ENCODE peak calls at places on chromosomes 16 and 17, in nine cellular contexts. One of them, this sample, is unnamed.

GRCh38 chr16:88810868-88811599 is 694 bp downstream of the APRT start:
- DNase-seq in fibroblast of lung: peak; percentile 74
- DNase-seq in neuronal stem cell: no peak
- DNase-seq in IMR-90: peak; percentile 69
- DNase-seq in A549: peak; percentile 87
- DNase-seq in endothelial cell of umbilical vein: peak; percentile 69
- DNase-seq in astrocyte: peak; percentile 57
- DNase-seq in mesenchymal stem cell: peak; percentile 80
- DNase-seq in GM23248: peak; percentile 89
- DNase-seq in this sample: peak; percentile 63

GRCh38 chr17:41837761-41838538 is at the start of gene KLHL10:
- DNase-seq in fibroblast of lung: no peak
- DNase-seq in IMR-90: no peak
- DNase-seq in GM23248: no peak
- DNase-seq in mesenchymal stem cell: no peak
- DNase-seq in A549: no peak
- DNase-seq in endothelial cell of umbilical vein: no peak
- DNase-seq in astrocyte: no peak
- DNase-seq in neuronal stem cell: no peak
- DNase-seq in this sample: no peak

GRCh38 chr16:69465083-69465721 is 40.8 kb downstream of the CYB5B start:
- DNase-seq in neuronal stem cell: no peak
- DNase-seq in A549: peak; percentile 33
- DNase-seq in GM23248: no peak
- DNase-seq in astrocyte: peak; percentile 61
- DNase-seq in fibroblast of lung: peak; percentile 69
- DNase-seq in mesenchymal stem cell: peak; percentile 73
- DNase-seq in IMR-90: peak; percentile 79
- DNase-seq in endothelial cell of umbilical vein: peak; percentile 26
- DNase-seq in this sample: no peak

GRCh38 chr17:78416791-78417530 is 38.5 kb downstream of the PGS1 start:
- DNase-seq in mesenchymal stem cell: peak; percentile 95
- DNase-seq in fibroblast of lung: no peak
- DNase-seq in GM23248: no peak
- DNase-seq in neuronal stem cell: no peak
- DNase-seq in endothelial cell of umbilical vein: peak; percentile 90
- DNase-seq in astrocyte: no peak
- DNase-seq in IMR-90: no peak
- DNase-seq in A549: no peak
- DNase-seq in this sample: no peak

GRCh38 chr17:17051791-17052461 is 9.7 kb downstream of the MPRIP start:
- DNase-seq in A549: no peak
- DNase-seq in fibroblast of lung: no peak
- DNase-seq in mesenchymal stem cell: peak; percentile 55
- DNase-seq in GM23248: peak; percentile 73
- DNase-seq in astrocyte: no peak
- DNase-seq in endothelial cell of umbilical vein: no peak
- DNase-seq in neuronal stem cell: no peak
- DNase-seq in IMR-90: peak; percentile 15
- DNase-seq in this sample: no peak

GRCh38 chr17:32878211-32878610 is 1.3 kb upstream of the MYO1D start:
- DNase-seq in IMR-90: peak; percentile 32
- DNase-seq in fibroblast of lung: peak; percentile 24
- DNase-seq in A549: no peak
- DNase-seq in astrocyte: peak; percentile 25
- DNase-seq in mesenchymal stem cell: no peak
- DNase-seq in endothelial cell of umbilical vein: no peak
- DNase-seq in GM23248: peak; percentile 98
- DNase-seq in neuronal stem cell: no peak
- DNase-seq in this sample: no peak

GRCh38 chr16:83953796-83954576 is 946 bp downstream of the OSGIN1 start:
- DNase-seq in mesenchymal stem cell: peak; percentile 54
- DNase-seq in neuronal stem cell: no peak
- DNase-seq in astrocyte: peak; percentile 18
- DNase-seq in IMR-90: peak; percentile 32
- DNase-seq in GM23248: peak; percentile 63
- DNase-seq in fibroblast of lung: peak; percentile 44
- DNase-seq in endothelial cell of umbilical vein: peak; percentile 46
- DNase-seq in A549: peak; percentile 72
- DNase-seq in this sample: peak; percentile 66

GRCh38 chr16:74580828-74581227 is 26.1 kb downstream of the GLG1 start:
- DNase-seq in fibroblast of lung: no peak
- DNase-seq in GM23248: no peak
- DNase-seq in endothelial cell of umbilical vein: no peak
- DNase-seq in mesenchymal stem cell: no peak
- DNase-seq in IMR-90: no peak
- DNase-seq in A549: no peak
- DNase-seq in astrocyte: no peak
- DNase-seq in neuronal stem cell: no peak
- DNase-seq in this sample: no peak

GRCh38 chr17:34895388-34895787 is 65.9 kb downstream of the CCT6B start:
- DNase-seq in endothelial cell of umbilical vein: no peak
- DNase-seq in mesenchymal stem cell: no peak
- DNase-seq in A549: no peak
- DNase-seq in GM23248: no peak
- DNase-seq in IMR-90: no peak
- DNase-seq in astrocyte: no peak
- DNase-seq in fibroblast of lung: no peak
- DNase-seq in neuronal stem cell: no peak
- DNase-seq in this sample: no peak

GRCh38 chr17:68849673-68850260 is 105.4 kb downstream of the ABCA8 start:
- DNase-seq in endothelial cell of umbilical vein: no peak
- DNase-seq in GM23248: peak; percentile 10
- DNase-seq in neuronal stem cell: no peak
- DNase-seq in mesenchymal stem cell: no peak
- DNase-seq in astrocyte: no peak
- DNase-seq in IMR-90: no peak
- DNase-seq in fibroblast of lung: no peak
- DNase-seq in A549: no peak
- DNase-seq in this sample: no peak

GRCh38 chr17:67020293-67020766 is 24.0 kb upstream of the CACNG1 start:
- DNase-seq in mesenchymal stem cell: no peak
- DNase-seq in GM23248: no peak
- DNase-seq in neuronal stem cell: no peak
- DNase-seq in astrocyte: no peak
- DNase-seq in endothelial cell of umbilical vein: no peak
- DNase-seq in A549: no peak
- DNase-seq in IMR-90: no peak
- DNase-seq in fibroblast of lung: no peak
- DNase-seq in this sample: no peak

GRCh38 chr17:6755281-6755680 is 565 bp upstream of the XAF1 start:
- DNase-seq in A549: no peak
- DNase-seq in neuronal stem cell: no peak
- DNase-seq in GM23248: peak; percentile 82
- DNase-seq in fibroblast of lung: no peak
- DNase-seq in mesenchymal stem cell: peak; percentile 19
- DNase-seq in IMR-90: no peak
- DNase-seq in astrocyte: no peak
- DNase-seq in endothelial cell of umbilical vein: no peak
- DNase-seq in this sample: no peak

GRCh38 chr17:46982577-46982976 is 3.5 kb upstream of the RPRML start:
- DNase-seq in neuronal stem cell: no peak
- DNase-seq in astrocyte: no peak
- DNase-seq in endothelial cell of umbilical vein: no peak
- DNase-seq in IMR-90: no peak
- DNase-seq in A549: no peak
- DNase-seq in GM23248: no peak
- DNase-seq in mesenchymal stem cell: no peak
- DNase-seq in fibroblast of lung: no peak
- DNase-seq in this sample: no peak

GRCh38 chr17:65750678-65751077 is 189.2 kb upstream of the AXIN2 start:
- DNase-seq in neuronal stem cell: no peak
- DNase-seq in IMR-90: peak; percentile 89
- DNase-seq in A549: peak; percentile 91
- DNase-seq in mesenchymal stem cell: peak; percentile 44
- DNase-seq in endothelial cell of umbilical vein: peak; percentile 62
- DNase-seq in fibroblast of lung: peak; percentile 97
- DNase-seq in astrocyte: peak; percentile 95
- DNase-seq in GM23248: peak; percentile 91
- DNase-seq in this sample: peak; percentile 92

GRCh38 chr17:49964539-49965521 is 4.2 kb upstream of the DLX4 start:
- DNase-seq in mesenchymal stem cell: peak; percentile 17
- DNase-seq in fibroblast of lung: no peak
- DNase-seq in neuronal stem cell: no peak
- DNase-seq in A549: no peak
- DNase-seq in GM23248: no peak
- DNase-seq in endothelial cell of umbilical vein: no peak
- DNase-seq in IMR-90: no peak
- DNase-seq in astrocyte: no peak
- DNase-seq in this sample: no peak

GRCh38 chr16:529012-529575 is 1.6 kb downstream of the CAPN15 start:
- DNase-seq in A549: no peak
- DNase-seq in IMR-90: no peak
- DNase-seq in endothelial cell of umbilical vein: no peak
- DNase-seq in fibroblast of lung: no peak
- DNase-seq in GM23248: no peak
- DNase-seq in neuronal stem cell: no peak
- DNase-seq in mesenchymal stem cell: no peak
- DNase-seq in astrocyte: no peak
- DNase-seq in this sample: no peak

GRCh38 chr16:66927918-66928649 is 2.7 kb upstream of the RRAD start:
- DNase-seq in A549: no peak
- DNase-seq in IMR-90: peak; percentile 50
- DNase-seq in astrocyte: no peak
- DNase-seq in mesenchymal stem cell: peak; percentile 40
- DNase-seq in neuronal stem cell: no peak
- DNase-seq in endothelial cell of umbilical vein: no peak
- DNase-seq in GM23248: peak; percentile 70
- DNase-seq in fibroblast of lung: peak; percentile 21
- DNase-seq in this sample: no peak
- H3K4me2 ChIP-seq in A549: peak overlapping the region; percentile 0
- H3K4me2 ChIP-seq in IMR-90: no peak overlapping the region
- H3K4me2 ChIP-seq in astrocyte: peak overlapping the region; percentile 69
- H3K4me2 ChIP-seq in mesenchymal stem cell: no peak overlapping the region
- H3K4me2 ChIP-seq in neuronal stem cell: no peak overlapping the region
- H3K4me2 ChIP-seq in endothelial cell of umbilical vein: no peak overlapping the region
- H3K4me2 ChIP-seq in GM23248: peak overlapping the region; percentile 57
- H3K4me2 ChIP-seq in fibroblast of lung: no peak overlapping the region
- H3K4me2 ChIP-seq in this sample: no peak overlapping the region

DNA sequence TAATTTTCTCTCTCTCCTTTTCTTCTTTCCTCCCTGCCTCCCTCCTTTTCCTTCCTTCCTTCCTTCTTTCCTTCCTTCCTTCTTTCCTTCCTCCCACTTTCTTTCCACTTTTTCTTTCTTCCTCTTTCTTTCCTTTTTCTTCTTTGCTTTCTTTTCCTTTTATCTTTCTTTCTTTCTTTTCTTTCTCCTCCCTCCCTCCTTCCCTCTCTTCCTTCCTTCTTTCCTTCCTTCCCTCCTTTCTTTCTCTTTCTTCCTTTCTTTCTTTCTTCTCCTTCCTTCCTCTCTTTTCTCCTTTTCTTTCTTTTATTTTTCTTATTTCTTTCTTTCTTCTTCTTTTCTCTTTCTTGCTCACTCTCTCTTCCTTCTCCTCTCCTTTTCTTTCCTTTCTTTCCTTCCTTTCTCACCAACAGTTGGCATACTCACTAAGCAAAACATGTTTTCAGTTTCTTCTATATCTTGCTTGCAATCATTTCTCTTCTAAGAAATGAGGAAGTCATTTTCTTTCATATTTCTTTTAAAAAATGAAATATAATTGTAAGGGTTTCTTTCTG is 97.1 kb upstream of the MAF start:
- DNase-seq in neuronal stem cell: no peak
- DNase-seq in fibroblast of lung: no peak
- DNase-seq in GM23248: no peak
- DNase-seq in A549: no peak
- DNase-seq in endothelial cell of umbilical vein: no peak
- DNase-seq in mesenchymal stem cell: no peak
- DNase-seq in astrocyte: no peak
- DNase-seq in IMR-90: no peak
- DNase-seq in this sample: no peak
- H3K4me2 ChIP-seq in neuronal stem cell: no peak overlapping the region
- H3K4me2 ChIP-seq in fibroblast of lung: no peak overlapping the region
- H3K4me2 ChIP-seq in GM23248: no peak overlapping the region
- H3K4me2 ChIP-seq in A549: no peak overlapping the region
- H3K4me2 ChIP-seq in endothelial cell of umbilical vein: no peak overlapping the region
- H3K4me2 ChIP-seq in mesenchymal stem cell: no peak overlapping the region
- H3K4me2 ChIP-seq in astrocyte: no peak overlapping the region
- H3K4me2 ChIP-seq in IMR-90: no peak overlapping the region
- H3K4me2 ChIP-seq in this sample: no peak overlapping the region

DNA sequence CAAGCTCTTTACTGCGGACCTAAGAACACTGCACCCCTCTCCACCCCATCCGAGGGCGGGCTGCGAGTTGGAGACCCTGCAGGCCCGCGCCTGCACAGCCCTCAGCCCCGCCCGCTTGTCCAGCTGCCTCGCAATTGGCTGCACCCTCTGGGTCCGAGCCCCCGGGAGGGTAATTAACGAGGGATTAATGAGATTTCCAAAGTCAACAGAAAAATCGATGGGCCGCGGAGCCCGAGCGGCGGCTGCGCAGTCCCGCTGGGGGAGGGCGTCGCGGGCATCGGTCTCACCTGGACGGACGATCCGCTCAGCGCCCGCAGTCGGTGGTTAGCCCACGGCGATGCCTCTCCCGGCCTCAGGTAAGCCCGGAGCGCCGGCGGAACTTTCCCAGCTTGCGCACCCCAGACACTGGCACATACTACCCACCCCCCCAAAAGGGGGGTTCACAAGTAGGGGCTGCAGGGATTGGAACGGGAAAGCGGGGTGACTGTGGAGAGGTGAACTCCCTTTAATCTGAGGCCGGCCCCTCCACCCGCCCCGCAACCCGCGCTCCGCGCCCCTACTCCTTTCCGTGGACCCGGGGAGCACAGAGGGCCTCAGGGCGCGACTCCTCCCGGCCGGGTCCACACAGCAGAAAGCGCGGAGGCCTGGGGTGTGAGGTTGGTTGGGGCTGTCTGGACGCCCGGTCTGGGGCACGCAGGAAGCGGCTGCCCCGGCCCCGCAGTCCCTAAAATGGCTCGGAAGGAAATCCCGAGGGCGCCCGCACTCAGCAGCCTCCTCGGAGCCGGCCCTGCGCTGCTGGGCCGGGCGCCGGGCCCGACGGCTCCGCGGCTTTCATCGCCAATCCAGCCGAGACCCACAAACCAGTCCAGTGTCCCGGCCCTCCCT is at the start of gene OTOP3:
- DNase-seq in A549: no peak
- DNase-seq in neuronal stem cell: no peak
- DNase-seq in fibroblast of lung: no peak
- DNase-seq in mesenchymal stem cell: no peak
- DNase-seq in GM23248: peak; percentile 23
- DNase-seq in IMR-90: no peak
- DNase-seq in endothelial cell of umbilical vein: no peak
- DNase-seq in astrocyte: no peak
- DNase-seq in this sample: no peak
- H3K4me2 ChIP-seq in A549: no peak within 1 kb of the TSS
- H3K4me2 ChIP-seq in neuronal stem cell: peak within 1 kb of the TSS; percentile 25
- H3K4me2 ChIP-seq in fibroblast of lung: no peak within 1 kb of the TSS
- H3K4me2 ChIP-seq in mesenchymal stem cell: no peak within 1 kb of the TSS
- H3K4me2 ChIP-seq in GM23248: no peak within 1 kb of the TSS
- H3K4me2 ChIP-seq in IMR-90: no peak within 1 kb of the TSS
- H3K4me2 ChIP-seq in endothelial cell of umbilical vein: no peak within 1 kb of the TSS
- H3K4me2 ChIP-seq in astrocyte: no peak within 1 kb of the TSS
- H3K4me2 ChIP-seq in this sample: no peak within 1 kb of the TSS

DNA sequence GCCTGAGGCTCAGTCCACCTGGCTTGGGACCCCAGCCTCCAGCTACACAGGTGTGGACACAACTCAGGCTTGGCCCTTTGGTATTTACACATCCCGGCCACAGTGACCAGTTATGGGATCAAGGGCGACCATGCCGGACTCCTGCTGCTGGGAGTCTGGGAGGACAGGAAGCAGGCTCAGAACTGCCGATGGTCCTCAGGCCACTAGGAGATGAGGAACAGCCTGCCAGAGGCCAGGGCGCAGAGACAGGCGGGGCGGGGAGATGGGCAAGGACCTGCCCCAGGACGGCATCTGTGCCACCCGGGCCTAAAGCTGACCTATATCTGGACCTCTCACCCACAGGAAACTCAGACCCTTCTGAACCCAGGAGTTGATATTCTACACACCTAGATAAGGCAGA is 12.5 kb downstream of the NXN start:
- DNase-seq in A549: no peak
- DNase-seq in GM23248: no peak
- DNase-seq in astrocyte: no peak
- DNase-seq in neuronal stem cell: no peak
- DNase-seq in IMR-90: no peak
- DNase-seq in mesenchymal stem cell: no peak
- DNase-seq in endothelial cell of umbilical vein: no peak
- DNase-seq in fibroblast of lung: no peak
- DNase-seq in this sample: no peak
- H3K4me2 ChIP-seq in A549: no peak overlapping the region
- H3K4me2 ChIP-seq in GM23248: no peak overlapping the region
- H3K4me2 ChIP-seq in astrocyte: no peak overlapping the region
- H3K4me2 ChIP-seq in neuronal stem cell: no peak overlapping the region
- H3K4me2 ChIP-seq in IMR-90: no peak overlapping the region
- H3K4me2 ChIP-seq in mesenchymal stem cell: no peak overlapping the region
- H3K4me2 ChIP-seq in endothelial cell of umbilical vein: no peak overlapping the region
- H3K4me2 ChIP-seq in fibroblast of lung: no peak overlapping the region
- H3K4me2 ChIP-seq in this sample: no peak overlapping the region

This sample was measured in MM.1S.